ENCODE peak calls at places on chromosome 15, in seven cellular contexts. B, R, C, E, D, G and I are unnamed samples.

GRCh38 chr15:40939909-40940801 is 11.0 kb downstream of the DLL4 start:
- DNase-seq in B (no peak), R (no peak), C (peak; percentile 39), E (no peak), D (no peak), G (no peak), I (no peak)

GRCh38 chr15:82126346-82126745 is 80.5 kb upstream of the MEX3B start:
- DNase-seq in B (no peak), R (no peak), C (no peak), E (no peak), D (no peak), G (no peak), I (no peak)

GRCh38 chr15:100284701-100285100 is 57.1 kb downstream of the ADAMTS17 start:
- DNase-seq in B (peak; percentile 83), R (no peak), C (no peak), E (no peak), D (no peak), G (no peak), I (no peak)

GRCh38 chr15:67746450-67746849 is 78.9 kb upstream of the SKOR1 start:
- DNase-seq in B (no peak), R (no peak), C (no peak), E (no peak), D (no peak), G (no peak), I (no peak)

GRCh38 chr15:78147566-78147965 is 1.6 kb upstream of the IDH3A start:
- DNase-seq in B (peak; percentile 71), R (no peak), C (no peak), E (no peak), D (no peak), G (no peak), I (no peak)

GRCh38 chr15:67821784-67822451 is 3.4 kb upstream of the SKOR1 start:
- DNase-seq in B (peak; percentile 9), R (no peak), C (no peak), E (no peak), D (no peak), G (no peak), I (no peak)

GRCh38 chr15:92667291-92667904 is 11.8 kb upstream of the FAM174B start:
- DNase-seq in B (no peak), R (no peak), C (no peak), E (no peak), D (no peak), G (no peak), I (no peak)

GRCh38 chr15:92161039-92161670 is 232.5 kb upstream of the ST8SIA2 start:
- DNase-seq in B (no peak), R (peak; percentile 42), C (no peak), E (no peak), D (no peak), G (no peak), I (no peak)

GRCh38 chr15:45583731-45584639 is 3.2 kb upstream of the BLOC1S6 start:
- DNase-seq in B (no peak), R (no peak), C (no peak), E (no peak), D (no peak), G (no peak), I (no peak)

GRCh38 chr15:62957130-62957529 is 85.4 kb upstream of the TPM1 start:
- DNase-seq in B (no peak), R (no peak), C (no peak), E (no peak), D (peak; percentile 50), G (no peak), I (no peak)

GRCh38 chr15:61228025-61228901 is 839 bp downstream of the RORA start:
- DNase-seq in B (no peak), R (no peak), C (peak; percentile 26), E (no peak), D (no peak), G (peak; percentile 13), I (no peak)

GRCh38 chr15:98018761-98019351 is 58.4 kb downstream of the ARRDC4 start:
- DNase-seq in B (no peak), R (no peak), C (no peak), E (no peak), D (no peak), G (no peak), I (no peak)

GRCh38 chr15:58517252-58517681 is 85.5 kb downstream of the LIPC start:
- DNase-seq in B (no peak), R (no peak), C (no peak), E (no peak), D (no peak), G (no peak), I (no peak)
- TF ChIP-seq CTCF in B (no peak), R (peak; percentile 43), C (no peak), E (no peak), D (no peak), G (no peak), I (no peak)

GRCh38 chr15:64163662-64164362 is 990 bp upstream of the PPIB start:
- DNase-seq in B (no peak), R (no peak), C (no peak), E (no peak), D (no peak), G (no peak), I (no peak)

GRCh38 chr15:64162869-64163661 is at the start of gene PPIB:
- DNase-seq in B (peak; percentile 99), R (peak; percentile 98), C (peak; percentile 97), E (peak; percentile 96), D (peak; percentile 99), G (peak; percentile 92), I (peak; percentile 93)

GRCh38 chr15:64166104-64166890 is 3.5 kb upstream of the PPIB start:
- DNase-seq in B (no peak), R (no peak), C (no peak), E (no peak), D (no peak), G (no peak), I (no peak)

GRCh38 chr15:64162478-64162868 is 349 bp downstream of the PPIB start:
- DNase-seq in B (no peak), R (no peak), C (no peak), E (no peak), D (no peak), G (no peak), I (no peak)

DNA sequence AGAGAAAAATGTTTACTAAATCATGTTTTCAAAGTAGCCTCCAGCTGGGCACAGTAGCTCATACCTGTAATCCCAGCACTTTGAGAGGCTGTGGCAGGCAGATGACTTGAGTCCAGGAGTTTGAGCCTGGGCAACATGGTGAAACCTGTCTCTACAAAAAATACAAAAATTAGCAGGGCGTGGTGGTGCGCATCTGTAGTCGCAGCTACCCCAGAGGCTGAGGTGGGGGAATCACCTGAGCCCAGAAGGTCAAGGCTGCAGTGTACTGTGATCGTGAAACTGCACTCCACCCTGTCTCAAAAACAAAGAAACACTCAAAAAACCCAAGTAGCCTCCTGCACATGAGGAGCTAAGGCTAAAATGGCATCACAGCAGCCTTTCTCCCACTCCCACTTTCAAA is 1.6 kb upstream of the PPIB start:
- DNase-seq in B (no peak), R (no peak), C (no peak), E (no peak), D (no peak), G (no peak), I (no peak)
- TF ChIP-seq CTCF in B (no peak), R (no peak), C (no peak), E (no peak), D (no peak), G (no peak), I (no peak)

GRCh38 chr15:51907136-51907862 is 64.3 kb downstream of the LEO1 start:
- DNase-seq in B (no peak), R (no peak), C (no peak), E (no peak), D (no peak), G (no peak), I (no peak)
- TF ChIP-seq CTCF in B (no peak), R (peak; percentile 37), C (no peak), E (no peak), D (no peak), G (no peak), I (no peak)

DNA sequence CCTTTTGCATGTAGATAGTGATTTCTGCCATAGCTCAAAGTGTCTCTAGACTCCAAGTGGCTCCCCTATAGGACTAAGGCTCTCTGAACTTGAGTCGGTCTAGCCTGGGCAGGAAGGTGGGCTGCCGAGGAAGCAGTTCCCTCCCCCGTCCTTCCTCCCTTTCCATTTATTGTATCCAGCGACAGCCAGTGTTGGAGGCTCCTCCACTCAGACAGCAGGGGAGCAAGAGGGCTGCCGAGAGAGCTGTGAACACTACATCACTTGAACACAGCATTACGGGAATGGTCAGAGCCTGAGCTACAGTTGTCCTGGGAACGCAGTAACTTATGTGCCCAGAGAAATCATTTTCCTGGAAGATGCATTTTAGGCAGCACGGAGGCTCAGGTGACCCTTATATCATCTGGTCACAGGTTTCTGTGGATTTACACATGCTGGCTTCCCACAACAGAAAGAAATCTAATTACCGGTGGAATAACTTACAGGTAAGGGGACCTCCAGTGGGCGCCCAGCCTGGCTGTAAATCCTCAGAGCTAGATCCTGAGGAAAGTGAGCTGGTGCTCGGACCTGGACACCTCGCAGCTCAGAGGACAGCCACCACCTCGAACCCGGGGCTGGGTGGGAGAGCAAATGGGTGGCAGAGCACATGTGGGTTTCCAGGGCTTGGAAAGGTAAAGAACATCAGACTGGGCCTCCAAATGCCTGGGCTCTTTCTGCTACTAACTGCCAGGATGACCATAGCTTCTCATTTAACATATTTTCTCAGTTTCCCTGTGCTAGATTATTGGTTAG is 197.1 kb downstream of the UACA start:
- DNase-seq in B (no peak), R (no peak), C (peak; percentile 45), E (no peak), D (peak; percentile 51), G (no peak), I (no peak)
- TF ChIP-seq CTCF in B (no peak), R (no peak), C (no peak), E (no peak), D (no peak), G (no peak), I (no peak)

GRCh38 chr15:31130576-31131237 is 29.2 kb upstream of the TRPM1 start:
- DNase-seq in B (no peak), R (no peak), C (no peak), E (no peak), D (no peak), G (no peak), I (no peak)
- TF ChIP-seq CTCF in B (no peak), R (no peak), C (no peak), E (no peak), D (no peak), G (no peak), I (no peak)

GRCh38 chr15:43218908-43219706 is 1.7 kb downstream of the EPB42 start:
- DNase-seq in B (no peak), R (peak; percentile 6), C (peak; percentile 59), E (peak; percentile 77), D (no peak), G (peak; percentile 25), I (no peak)
- TF ChIP-seq CTCF in B (no peak), R (peak; percentile 38), C (peak; percentile 55), E (no peak), D (no peak), G (peak; percentile 45), I (peak; percentile 19)